ENCODE peak calls at places on chromosomes 2 and 18, in ten cellular contexts. Q, T, L, U, X, E, G, I, N and Y are unnamed samples. For H3K4me1, the result is how much of the 10 kb centered on the place peaks cover.

GRCh38 chr2:88924533-88924932 is 233.1 kb downstream of the RPIA start:
- DNase-seq in Q (no peak), G (no peak), L (no peak), X (no peak), U (no peak), N (no peak), T (no peak), E (no peak), I (no peak), Y (no peak)

GRCh38 chr18:63890950-63891304 is 3.4 kb downstream of the SERPINB2 start:
- DNase-seq in L (no peak), Q (peak), X (no peak), N (no peak), U (peak), I (no peak), E (no peak), G (no peak), T (no peak), Y (peak)

GRCh38 chr2:19844750-19845149 is 57.0 kb downstream of the TTC32 start:
- DNase-seq in I (no peak), T (no peak), G (no peak), U (no peak), L (no peak), X (no peak), N (no peak), Q (no peak), E (no peak), Y (no peak)

GRCh38 chr18:6941988-6942387 is 175.6 kb downstream of the LAMA1 start:
- DNase-seq in U (no peak), Q (no peak), X (no peak), T (no peak), N (no peak), I (no peak), L (no peak), G (no peak), E (no peak), Y (no peak)

GRCh38 chr2:62197609-62198236 is 1.8 kb downstream of the B3GNT2 start:
- DNase-seq in N (peak), E (peak), Q (no peak), X (no peak), G (no peak), T (peak), L (peak), I (peak), U (peak), Y (peak)

GRCh38 chr2:239035997-239036731 is 188.3 kb downstream of the TWIST2 start:
- DNase-seq in U (no peak), X (no peak), T (no peak), I (no peak), Q (no peak), G (no peak), N (no peak), E (peak), L (no peak), Y (no peak)

GRCh38 chr2:3051266-3051665 is 326.4 kb downstream of the EIPR1 start:
- DNase-seq in E (no peak), T (no peak), X (no peak), L (no peak), G (no peak), I (no peak), U (no peak), N (no peak), Q (no peak), Y (no peak)

GRCh38 chr2:136288249-136288648 is 170.3 kb upstream of the CXCR4 start:
- DNase-seq in U (no peak), E (no peak), X (no peak), L (no peak), Q (no peak), G (no peak), T (no peak), N (no peak), I (no peak), Y (no peak)

GRCh38 chr18:12038082-12038660 is 55.5 kb upstream of the ANKRD62 start:
- DNase-seq in G (no peak), L (no peak), I (no peak), U (no peak), X (no peak), E (peak), N (peak), Q (no peak), T (no peak), Y (peak)

GRCh38 chr18:58887613-58887963 is 22.9 kb downstream of the ZNF532 start:
- DNase-seq in Q (no peak), G (no peak), T (no peak), N (no peak), X (no peak), E (no peak), I (peak), U (peak), L (no peak), Y (peak)

GRCh38 chr2:226836548-226836885 is 663 bp downstream of the RHBDD1 start:
- DNase-seq in E (no peak), Q (no peak), X (no peak), N (no peak), T (no peak), L (no peak), I (no peak), U (no peak), G (no peak), Y (no peak)

GRCh38 chr2:230872151-230872967 is 7.6 kb downstream of the ITM2C start:
- DNase-seq in U (no peak), I (no peak), N (no peak), Q (no peak), L (no peak), G (no peak), T (no peak), X (no peak), E (no peak), Y (no peak)

GRCh38 chr18:34709631-34710429 is at the start of gene DTNA:
- DNase-seq in N (no peak), E (peak), I (no peak), X (no peak), U (no peak), T (no peak), Q (no peak), L (no peak), G (peak), Y (peak)

GRCh38 chr2:129458006-129458405 is 521.5 kb upstream of the RAB6C start:
- DNase-seq in N (no peak), X (no peak), Q (no peak), I (no peak), G (no peak), T (no peak), U (no peak), E (no peak), L (no peak), Y (no peak)

GRCh38 chr2:157339965-157340655 is 14.5 kb upstream of the ERMN start:
- DNase-seq in T (no peak), U (no peak), Q (no peak), X (no peak), E (no peak), G (no peak), I (no peak), N (no peak), L (no peak), Y (no peak)

GRCh38 chr2:45258251-45258775 is 249.1 kb upstream of the SIX2 start:
- DNase-seq in N (no peak), L (no peak), T (no peak), U (no peak), E (peak), G (no peak), Q (no peak), I (no peak), X (no peak), Y (no peak)

GRCh38 chr2:232340171-232340935 is 38.2 kb upstream of the ALPP start:
- DNase-seq in Q (no peak), X (no peak), G (no peak), N (no peak), I (peak), T (no peak), U (no peak), E (no peak), L (no peak), Y (no peak)

GRCh38 chr2:235924675-235925063 is 243.5 kb downstream of the GBX2 start:
- DNase-seq in G (no peak), Q (peak), X (no peak), U (no peak), I (no peak), L (no peak), T (no peak), E (no peak), N (no peak), Y (no peak)

GRCh38 chr18:47215554-47216138 is 35.8 kb downstream of the SKOR2 start:
- DNase-seq in I (no peak), U (peak), N (peak), Q (peak), L (no peak), T (peak), E (peak), G (peak), X (peak), Y (peak)

GRCh38 chr2:5798083-5798482 is 105.9 kb downstream of the SOX11 start:
- DNase-seq in E (no peak), N (no peak), T (no peak), L (no peak), U (no peak), X (no peak), G (peak), Q (no peak), I (no peak), Y (peak)

GRCh38 chr2:43020296-43020695 is 206.1 kb downstream of the ZFP36L2 start:
- DNase-seq in Q (no peak), U (no peak), L (peak), E (no peak), T (no peak), I (no peak), G (no peak), N (no peak), X (no peak), Y (no peak)

GRCh38 chr2:20673686-20674308 is 6.9 kb downstream of the GDF7 start:
- DNase-seq in X (no peak), I (no peak), L (no peak), G (no peak), N (no peak), T (no peak), Q (no peak), U (no peak), E (no peak), Y (no peak)

GRCh38 chr2:11278219-11278618 is 66.2 kb downstream of the ROCK2 start:
- DNase-seq in U (no peak), I (no peak), T (no peak), G (no peak), Q (no peak), X (no peak), E (no peak), N (no peak), L (no peak), Y (no peak)

GRCh38 chr18:35671952-35672603 is 90.5 kb downstream of the GALNT1 start:
- DNase-seq in I (no peak), L (no peak), Q (no peak), X (no peak), N (no peak), G (no peak), E (no peak), T (no peak), U (no peak), Y (peak)

GRCh38 chr2:102005989-102006885 is 14.5 kb downstream of the IL1R2 start:
- DNase-seq in N (peak), Q (peak), L (peak), E (peak), G (peak), T (no peak), X (peak), I (no peak), U (peak), Y (peak)

GRCh38 chr18:9952633-9953416 is 39.0 kb downstream of the VAPA start:
- DNase-seq in X (no peak), E (no peak), G (no peak), L (no peak), U (peak), T (no peak), I (no peak), Q (no peak), N (no peak), Y (no peak)

GRCh38 chr2:207676827-207677354 is 34.5 kb upstream of the CCNYL1 start:
- DNase-seq in U (peak), G (peak), T (no peak), Q (peak), X (no peak), I (no peak), E (no peak), L (peak), N (no peak), Y (peak)

GRCh38 chr2:241859436-241860183 is 916 bp upstream of the PDCD1 start:
- DNase-seq in I (peak), T (no peak), E (no peak), Q (no peak), U (peak), X (peak), G (peak), L (no peak), N (no peak), Y (no peak)

GRCh38 chr2:162731917-162732804 is 106.4 kb downstream of the KCNH7 start:
- DNase-seq in X (no peak), L (no peak), Q (no peak), E (no peak), T (no peak), U (no peak), N (no peak), I (no peak), G (no peak), Y (no peak)

GRCh38 chr18:13560306-13560705 is 166.1 kb downstream of the FAM210A start:
- DNase-seq in L (no peak), U (no peak), N (no peak), Q (no peak), I (no peak), X (no peak), T (no peak), E (no peak), G (no peak), Y (no peak)

GRCh38 chr2:48138898-48139297 is 232.6 kb upstream of the FBXO11 start:
- DNase-seq in T (no peak), L (no peak), I (no peak), X (no peak), U (no peak), Q (no peak), G (no peak), E (no peak), N (no peak), Y (no peak)

GRCh38 chr2:159506764-159507406 is 109.5 kb downstream of the BAZ2B start:
- DNase-seq in T (no peak), L (no peak), E (no peak), U (no peak), N (no peak), Q (no peak), X (no peak), I (no peak), G (no peak), Y (no peak)

GRCh38 chr18:21897811-21898210 is 157.2 kb downstream of the MIB1 start:
- DNase-seq in G (peak), I (no peak), X (peak), N (peak), T (peak), E (peak), L (peak), Q (peak), U (peak), Y (peak)

GRCh38 chr18:57965246-57965645 is 78.8 kb upstream of the NEDD4L start:
- DNase-seq in Q (no peak), G (no peak), N (no peak), I (no peak), U (no peak), E (no peak), L (no peak), T (no peak), X (no peak), Y (no peak)

GRCh38 chr2:27085670-27086089 is 892 bp upstream of the KHK start:
- DNase-seq in G (peak), T (no peak), I (peak), E (peak), N (peak), Q (no peak), U (peak), L (peak), X (no peak), Y (peak)

GRCh38 chr2:161010503-161010902 is 149.7 kb upstream of the TANK start:
- DNase-seq in N (no peak), U (peak), Q (no peak), G (no peak), E (no peak), L (no peak), X (no peak), I (no peak), T (no peak), Y (no peak)

GRCh38 chr2:68885074-68885810 is 14.0 kb upstream of the BMP10 start:
- DNase-seq in Q (no peak), N (no peak), X (no peak), L (no peak), G (no peak), I (no peak), T (no peak), E (no peak), U (no peak), Y (no peak)

GRCh38 chr18:28189400-28190239 is 12.7 kb upstream of the CDH2 start:
- DNase-seq in I (no peak), G (peak), T (no peak), X (no peak), E (peak), Q (peak), U (peak), L (no peak), N (no peak), Y (peak)

GRCh38 chr2:217820066-217820819 is 182.6 kb downstream of the TNS1 start:
- DNase-seq in L (no peak), X (no peak), E (peak), G (no peak), Q (no peak), T (no peak), N (no peak), U (no peak), I (no peak), Y (no peak)
- H3K4me1 ChIP-seq in L (under half), X (under half), E (under half), G (under half), Q (under half), T (under half), N (under half), U (under half), I (half or more), Y (under half)

GRCh38 chr2:189610700-189611099 is 30.1 kb upstream of the SLC40A1 start:
- DNase-seq in N (no peak), E (no peak), G (no peak), T (no peak), L (no peak), Q (no peak), X (no peak), I (no peak), U (no peak), Y (no peak)

GRCh38 chr2:189613650-189614420 is 33.2 kb upstream of the SLC40A1 start:
- DNase-seq in L (no peak), U (no peak), E (no peak), T (no peak), X (no peak), I (no peak), G (peak), Q (no peak), N (no peak), Y (peak)

GRCh38 chr2:189609853-189610252 is 29.3 kb upstream of the SLC40A1 start:
- DNase-seq in X (no peak), G (peak), E (no peak), U (no peak), L (no peak), T (no peak), Q (no peak), I (no peak), N (no peak), Y (no peak)

GRCh38 chr2:189614585-189614984 is 34.0 kb upstream of the SLC40A1 start:
- DNase-seq in X (no peak), T (no peak), N (no peak), Q (no peak), L (no peak), U (no peak), I (no peak), E (no peak), G (no peak), Y (no peak)

DNA sequence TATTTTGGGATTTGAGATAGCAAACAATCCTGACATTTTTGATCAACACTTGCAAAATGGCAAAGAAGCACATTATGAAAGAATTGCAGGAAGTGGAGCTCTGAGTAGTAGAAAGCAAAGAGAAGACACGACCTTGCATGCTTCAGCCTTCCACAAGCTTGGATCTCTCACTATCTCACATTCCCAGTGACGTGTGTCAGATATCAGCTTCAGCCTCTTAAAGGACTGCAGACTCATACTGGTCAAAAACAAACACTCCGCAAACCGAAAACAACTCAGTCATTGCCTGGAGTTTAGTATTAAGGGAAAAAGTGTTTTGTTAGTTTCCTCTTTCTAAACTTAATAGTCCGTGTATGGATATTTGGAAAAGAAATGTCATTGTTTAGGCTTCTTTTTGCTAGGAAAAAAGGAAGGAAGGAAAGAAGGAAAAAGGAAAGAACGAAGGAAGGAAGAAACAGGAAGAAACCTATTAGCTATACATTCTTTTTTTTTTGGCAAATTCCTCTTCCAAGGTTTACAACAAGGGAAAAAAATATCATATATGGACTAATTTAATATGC is 32.6 kb upstream of the SLC40A1 start:
- DNase-seq in L (peak), U (peak), Q (peak), N (peak), T (no peak), G (peak), X (no peak), E (no peak), I (no peak), Y (peak)
- H3K4me3 ChIP-seq in L (no peak), U (peak), Q (no peak), N (no peak), T (no peak), G (no peak), X (no peak), E (no peak), I (peak), Y (peak)

GRCh38 chr18:61556316-61556715 is 223.1 kb downstream of the CDH20 start:
- DNase-seq in E (no peak), N (no peak), Q (no peak), G (no peak), I (no peak), X (no peak), T (no peak), L (no peak), U (no peak), Y (no peak)

GRCh38 chr18:61551586-61551985 is 218.4 kb downstream of the CDH20 start:
- DNase-seq in T (peak), N (peak), X (peak), L (no peak), E (peak), U (peak), Q (peak), I (no peak), G (peak), Y (peak)

GRCh38 chr18:61556862-61557261 is 223.6 kb downstream of the CDH20 start:
- DNase-seq in Q (no peak), N (no peak), X (no peak), L (no peak), E (no peak), G (no peak), U (no peak), T (no peak), I (no peak), Y (no peak)

GRCh38 chr18:61554117-61554776 is 221.0 kb downstream of the CDH20 start:
- DNase-seq in G (no peak), Q (no peak), L (no peak), T (peak), E (no peak), I (no peak), N (peak), X (peak), U (no peak), Y (no peak)

GRCh38 chr18:61554946-61555361 is 221.7 kb downstream of the CDH20 start:
- DNase-seq in L (no peak), U (no peak), N (no peak), T (no peak), G (no peak), I (no peak), X (no peak), Q (no peak), E (no peak), Y (no peak)
- H3K4me1 ChIP-seq in L (under half), U (under half), N (under half), T (under half), G (under half), I (under half), X (under half), Q (under half), E (under half), Y (under half)

GRCh38 chr2:66447676-66448075 is 12.8 kb downstream of the MEIS1 start:
- DNase-seq in L (no peak), Q (no peak), U (no peak), T (no peak), N (no peak), G (peak), E (no peak), X (no peak), I (no peak), Y (no peak)

GRCh38 chr2:66445076-66445724 is 10.3 kb downstream of the MEIS1 start:
- DNase-seq in E (peak), L (no peak), G (peak), T (no peak), Q (no peak), X (no peak), I (no peak), N (peak), U (no peak), Y (no peak)

GRCh38 chr2:66445781-66446177 is 10.9 kb downstream of the MEIS1 start:
- DNase-seq in Q (no peak), X (no peak), E (peak), N (peak), T (no peak), U (no peak), G (peak), I (no peak), L (no peak), Y (no peak)

GRCh38 chr2:66446924-66447323 is 12.0 kb downstream of the MEIS1 start:
- DNase-seq in Q (no peak), G (peak), L (no peak), U (no peak), I (no peak), X (no peak), T (no peak), N (no peak), E (no peak), Y (no peak)

DNA sequence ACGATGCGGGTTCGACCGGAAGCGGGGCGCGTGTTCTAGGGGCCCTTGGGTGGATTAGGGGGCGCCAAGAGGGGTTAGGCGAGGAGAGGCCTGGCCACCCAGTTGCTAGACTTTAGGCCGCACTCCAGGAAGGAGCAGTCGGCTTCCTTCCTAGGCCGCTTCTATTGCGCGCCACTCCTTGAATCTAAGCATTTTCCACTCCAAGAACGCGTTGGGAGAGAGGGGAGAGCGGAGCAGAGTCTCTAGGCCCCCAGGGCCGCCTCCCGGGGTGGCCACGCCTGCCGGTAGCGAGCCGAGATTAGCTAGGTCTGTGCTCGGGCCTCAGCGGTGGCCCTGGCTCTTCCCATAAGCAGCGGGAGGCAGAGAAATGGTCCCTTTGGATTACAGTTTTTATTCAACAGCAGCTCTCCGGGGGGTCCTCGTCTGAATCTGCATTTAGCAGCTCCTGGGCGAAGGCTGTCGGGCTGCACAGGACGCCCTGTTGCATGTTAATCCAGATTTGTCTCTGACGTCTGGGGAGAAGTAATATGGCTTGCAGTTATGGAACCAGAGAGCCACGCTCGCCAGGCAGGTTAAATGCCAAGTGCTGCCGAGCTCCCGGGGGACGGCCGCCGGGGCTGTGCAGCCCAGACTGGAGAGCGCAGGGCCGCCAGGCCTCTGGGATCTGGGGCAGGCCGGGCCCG is 11.4 kb downstream of the MEIS1 start:
- DNase-seq in X (no peak), L (no peak), N (peak), G (peak), Q (no peak), E (peak), U (no peak), T (no peak), I (peak), Y (no peak)
- H3K4me3 ChIP-seq in X (no peak), L (no peak), N (peak), G (peak), Q (no peak), E (peak), U (no peak), T (no peak), I (peak), Y (peak)